ENCODE peak calls at places on chromosomes 2 and 18, in eight cellular contexts. P, I, R, W, N, X, L and M are unnamed samples.

GRCh38 chr2:6877402-6878305 is at the start of gene RSAD2:
- DNase-seq in L (peak), P (peak), W (peak), I (no peak), X (no peak), R (peak), N (peak), M (peak)

GRCh38 chr2:28608061-28608828 is 112.4 kb downstream of the PLB1 start:
- DNase-seq in I (peak), P (no peak), X (no peak), L (no peak), N (peak), R (no peak), W (no peak), M (no peak)

GRCh38 chr2:238449909-238450417 is 23.2 kb downstream of the ASB1 start:
- DNase-seq in R (no peak), I (peak), P (peak), L (peak), X (no peak), N (peak), W (no peak), M (peak)

GRCh38 chr2:239539776-239540100 is 138.9 kb upstream of the HDAC4 start:
- DNase-seq in P (no peak), L (no peak), W (no peak), I (no peak), X (no peak), N (no peak), R (no peak), M (no peak)

GRCh38 chr2:46848446-46848845 is 67.2 kb downstream of the MCFD2 start:
- DNase-seq in I (no peak), N (no peak), L (no peak), P (peak), R (peak), X (no peak), W (no peak), M (peak)

GRCh38 chr18:56374005-56374655 is 264.3 kb downstream of the TXNL1 start:
- DNase-seq in R (peak), L (peak), P (no peak), N (no peak), I (no peak), W (peak), X (no peak), M (peak)

GRCh38 chr2:206211657-206212255 is 52.1 kb downstream of the EEF1B2 start:
- DNase-seq in P (peak), I (no peak), X (peak), W (peak), R (peak), L (peak), N (peak), M (peak)

GRCh38 chr2:117832905-117833613 is 18.6 kb downstream of the DDX18 start:
- DNase-seq in X (no peak), P (peak), W (peak), R (peak), L (peak), I (no peak), N (peak), M (peak)

GRCh38 chr2:236499691-236500573 is 69.7 kb upstream of the ACKR3 start:
- DNase-seq in N (no peak), W (no peak), X (no peak), P (peak), R (peak), I (no peak), L (no peak), M (peak)

GRCh38 chr2:3464401-3465005 is 54.8 kb downstream of the ADI1 start:
- DNase-seq in P (no peak), R (no peak), N (no peak), L (no peak), W (no peak), I (no peak), X (no peak), M (no peak)

GRCh38 chr2:7539760-7540159 is 622.5 kb downstream of the RNF144A start:
- DNase-seq in L (no peak), N (no peak), X (no peak), W (no peak), R (peak), P (peak), I (no peak), M (no peak)

GRCh38 chr2:56130463-56131070 is 53.2 kb upstream of the CCDC85A start:
- DNase-seq in R (peak), X (no peak), P (peak), W (peak), I (no peak), L (peak), N (peak), M (peak)

GRCh38 chr18:79679552-79680099 is at the start of gene CTDP1:
- DNase-seq in P (peak), N (peak), R (peak), W (peak), X (peak), I (peak), L (peak), M (peak)

GRCh38 chr18:13797157-13797611 is 26.8 kb upstream of the MC5R start:
- DNase-seq in L (no peak), N (no peak), W (peak), P (peak), X (peak), R (peak), I (no peak), M (peak)

GRCh38 chr18:56756971-56757370 is 105.8 kb downstream of the WDR7 start:
- DNase-seq in L (no peak), R (no peak), W (no peak), I (no peak), N (peak), X (no peak), P (no peak), M (no peak)

GRCh38 chr2:138997849-138998517 is 217.8 kb upstream of the NXPH2 start:
- DNase-seq in L (no peak), P (no peak), X (peak), W (peak), N (peak), I (no peak), R (peak), M (peak)

GRCh38 chr2:37189452-37190153 is 1.1 kb upstream of the SULT6B1 start:
- DNase-seq in R (peak), L (peak), W (peak), P (peak), X (peak), N (peak), I (no peak), M (peak)

GRCh38 chr2:19785867-19786266 is 115.9 kb downstream of the TTC32 start:
- DNase-seq in X (no peak), P (no peak), I (no peak), N (no peak), R (no peak), L (no peak), W (no peak), M (no peak)

GRCh38 chr2:16525265-16525887 is 140.3 kb downstream of the CYRIA start:
- DNase-seq in R (no peak), P (no peak), I (no peak), X (no peak), N (peak), W (peak), L (no peak), M (no peak)

GRCh38 chr2:106085441-106085911 is 108.6 kb downstream of the UXS1 start:
- DNase-seq in X (no peak), P (peak), R (peak), N (peak), L (peak), W (peak), I (no peak), M (peak)

GRCh38 chr2:225177098-225177497 is 134.8 kb upstream of the DOCK10 start:
- DNase-seq in X (peak), N (peak), R (peak), P (peak), L (peak), I (no peak), W (peak), M (peak)

GRCh38 chr2:130150181-130151144 is 5.6 kb upstream of the CCDC74B start:
- DNase-seq in L (no peak), X (no peak), W (no peak), N (no peak), I (no peak), R (no peak), P (no peak), M (no peak)

GRCh38 chr18:27184115-27185024 is 738 bp downstream of the CHST9 start:
- DNase-seq in I (no peak), R (no peak), X (no peak), W (peak), N (no peak), P (no peak), L (no peak), M (no peak)

GRCh38 chr18:8744656-8745055 is 39.3 kb downstream of the MTCL1 start:
- DNase-seq in W (no peak), R (no peak), L (peak), N (no peak), I (no peak), P (no peak), X (no peak), M (no peak)

GRCh38 chr18:55877321-55877720 is 289.3 kb upstream of the TCF4 start:
- DNase-seq in W (no peak), P (no peak), L (no peak), I (no peak), R (peak), X (no peak), N (no peak), M (no peak)

GRCh38 chr2:229563388-229563787 is 151.0 kb downstream of the DNER start:
- DNase-seq in R (no peak), X (no peak), N (no peak), L (no peak), P (no peak), I (no peak), W (no peak), M (no peak)

GRCh38 chr2:69639246-69639645 is 4.3 kb downstream of the AAK1 start:
- DNase-seq in I (no peak), R (no peak), W (no peak), L (no peak), X (no peak), P (no peak), N (no peak), M (no peak)

GRCh38 chr2:147945660-147946059 is 74.9 kb downstream of the ORC4 start:
- DNase-seq in R (peak), N (peak), X (peak), I (no peak), W (no peak), P (no peak), L (peak), M (peak)

GRCh38 chr2:120669121-120669952 is 66.3 kb upstream of the GLI2 start:
- DNase-seq in I (no peak), W (no peak), N (peak), X (peak), L (peak), P (peak), R (peak), M (peak)
- TF ChIP-seq CTCF in I (peak), W (no peak), N (peak), X (peak), L (peak), P (peak), R (peak), M (peak)

GRCh38 chr18:49044898-49045297 is 94.1 kb upstream of the SMAD7 start:
- DNase-seq in I (no peak), L (no peak), W (no peak), X (no peak), R (no peak), P (no peak), N (no peak), M (no peak)

GRCh38 chr18:49045585-49045984 is 94.8 kb upstream of the SMAD7 start:
- DNase-seq in I (no peak), L (no peak), R (no peak), X (no peak), W (no peak), P (no peak), N (no peak), M (no peak)

GRCh38 chr18:49046125-49046524 is 95.4 kb upstream of the SMAD7 start:
- DNase-seq in I (no peak), P (no peak), L (no peak), W (no peak), X (no peak), R (no peak), N (no peak), M (no peak)

GRCh38 chr18:49038423-49038822 is 87.7 kb upstream of the SMAD7 start:
- DNase-seq in L (no peak), R (no peak), W (no peak), X (no peak), I (no peak), P (no peak), N (no peak), M (no peak)

DNA sequence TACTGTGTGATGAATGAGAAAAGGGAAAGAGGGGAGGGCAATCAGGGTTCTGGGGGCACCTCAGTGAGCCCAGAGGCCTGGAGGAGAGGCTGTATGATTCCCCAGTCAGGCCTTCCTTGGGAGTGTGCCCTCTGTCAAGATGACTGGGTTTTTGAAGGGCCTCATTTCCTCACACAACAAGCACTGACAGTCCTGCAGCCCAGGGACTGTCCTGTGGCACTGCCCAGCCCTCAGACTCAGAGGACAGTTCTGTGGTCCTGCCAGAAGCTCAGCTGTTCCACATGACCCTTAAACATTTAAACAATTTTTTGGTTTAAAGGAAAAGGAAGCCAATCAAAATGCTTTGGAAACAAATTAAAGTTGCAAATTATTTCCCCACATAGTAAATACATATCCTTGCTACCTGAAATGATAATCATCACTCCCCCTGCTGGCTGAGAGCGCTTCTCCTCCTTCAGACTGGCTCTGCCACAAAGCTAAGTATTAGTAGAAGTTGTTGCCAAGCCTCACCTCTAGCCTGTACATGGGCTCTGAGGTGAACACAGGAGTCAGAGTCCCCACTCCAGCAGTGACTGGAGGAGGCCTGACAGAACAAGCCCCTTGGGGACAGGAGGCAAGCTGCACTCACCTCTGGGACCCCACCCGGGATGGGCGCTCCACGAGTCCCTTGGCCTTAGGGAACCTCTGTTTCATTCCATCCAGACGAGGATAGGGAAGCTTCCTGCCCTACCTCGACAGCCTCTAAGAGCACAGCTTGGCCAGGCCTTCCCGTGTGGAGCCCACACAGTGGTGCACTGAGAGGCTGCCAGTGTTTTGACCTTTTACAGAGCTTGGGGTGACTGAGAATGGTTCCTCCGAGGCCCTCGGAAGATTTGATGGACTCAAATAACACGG is 91.2 kb upstream of the SMAD7 start:
- DNase-seq in N (peak), L (peak), R (peak), W (peak), I (peak), P (peak), X (no peak), M (peak)
- TF ChIP-seq CTCF in N (peak), L (peak), R (peak), W (peak), I (peak), P (peak), X (peak), M (peak)

GRCh38 chr18:46260879-46261143 is 156.6 kb downstream of the HAUS1 start:
- DNase-seq in L (peak), W (no peak), X (no peak), I (no peak), P (no peak), N (no peak), R (peak), M (peak)
- TF ChIP-seq CTCF in L (no peak), W (no peak), X (no peak), I (no peak), P (no peak), N (no peak), R (no peak), M (no peak)

GRCh38 chr2:196242131-196242620 is 70.8 kb upstream of the STK17B start:
- DNase-seq in N (peak), R (peak), L (peak), P (no peak), W (peak), I (peak), X (no peak), M (peak)

GRCh38 chr2:196244516-196244915 is 73.1 kb upstream of the STK17B start:
- DNase-seq in P (peak), I (no peak), X (no peak), W (no peak), L (no peak), N (no peak), R (no peak), M (peak)

GRCh38 chr2:196241175-196241574 is 69.8 kb upstream of the STK17B start:
- DNase-seq in W (no peak), I (no peak), X (no peak), P (no peak), R (no peak), L (no peak), N (no peak), M (no peak)

GRCh38 chr2:196238836-196239380 is 67.5 kb upstream of the STK17B start:
- DNase-seq in N (peak), R (peak), L (peak), P (peak), X (no peak), I (no peak), W (no peak), M (peak)

DNA sequence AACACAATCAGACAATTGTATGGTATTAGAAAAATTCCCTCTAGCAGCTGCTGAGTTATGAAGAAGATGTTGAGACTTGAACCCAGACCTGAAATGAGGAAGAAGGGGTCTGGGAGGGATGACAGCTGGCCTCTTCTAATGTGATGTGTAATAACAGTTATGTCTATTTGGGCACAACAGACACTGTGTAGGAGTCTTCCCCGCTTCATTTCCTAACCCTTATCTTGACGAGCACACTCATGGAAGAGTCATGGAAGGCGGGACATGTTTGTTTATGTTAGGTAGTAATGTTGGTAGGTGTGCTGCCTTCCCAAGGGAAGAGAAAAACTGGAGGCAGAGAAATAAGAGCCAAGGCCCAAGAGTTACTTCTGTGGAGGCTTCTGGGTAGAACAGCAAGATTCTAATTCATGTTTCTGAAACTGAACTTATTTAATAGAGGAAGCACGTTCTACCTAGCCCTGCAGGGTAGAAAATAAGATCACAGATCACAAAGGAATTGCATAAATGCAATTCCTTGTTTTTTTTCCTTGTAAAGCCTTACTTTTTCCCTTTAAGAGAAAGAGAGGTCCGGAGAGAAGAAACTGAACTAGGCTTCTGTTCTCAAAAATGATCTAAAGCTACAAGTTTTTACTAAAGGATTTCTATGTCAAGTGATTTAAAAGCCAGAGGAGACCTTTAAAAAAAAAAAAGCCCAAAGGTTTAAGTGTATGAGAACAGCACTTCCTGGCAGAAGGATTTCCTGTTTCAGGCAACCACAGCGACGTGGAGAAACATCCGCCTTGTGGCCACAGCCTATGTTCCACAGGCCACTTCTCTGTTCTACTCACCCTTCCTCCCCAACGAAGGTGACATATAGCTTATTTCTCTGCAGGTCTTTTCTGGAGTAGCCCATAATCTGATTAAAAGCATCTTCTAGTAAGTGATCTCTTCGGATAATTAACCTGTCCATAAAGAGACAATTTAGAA is 68.5 kb upstream of the STK17B start:
- DNase-seq in L (peak), P (peak), I (peak), W (peak), N (peak), X (no peak), R (peak), M (peak)
- TF ChIP-seq CTCF in L (no peak), P (no peak), I (peak), W (no peak), N (peak), X (no peak), R (peak), M (no peak)

DNA sequence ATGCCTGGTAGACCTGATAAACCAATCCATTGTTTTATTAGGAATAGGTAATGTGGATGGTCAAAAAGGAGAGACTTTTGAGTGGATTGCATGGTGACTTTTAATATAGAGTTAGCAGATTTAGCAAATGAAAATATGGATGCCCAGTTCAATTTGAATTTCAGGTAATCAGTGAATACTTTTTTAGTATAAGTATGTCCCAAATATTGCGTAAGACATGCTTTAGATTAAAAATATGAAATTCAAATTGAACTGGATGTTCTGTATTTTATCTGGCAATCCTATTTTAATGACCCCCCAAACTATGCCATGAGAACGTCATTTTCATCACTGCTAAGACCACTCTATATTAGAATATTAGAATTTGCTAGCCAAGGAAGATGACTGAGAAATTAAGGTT is 30.3 kb upstream of the TNP1 start:
- DNase-seq in I (no peak), R (no peak), N (no peak), P (no peak), W (no peak), X (no peak), L (no peak), M (no peak)
- TF ChIP-seq CTCF in I (no peak), R (no peak), N (no peak), P (no peak), W (no peak), X (no peak), L (no peak), M (no peak)

GRCh38 chr2:33671198-33671597 is 72.1 kb upstream of the FAM98A start:
- DNase-seq in X (no peak), N (no peak), P (no peak), W (no peak), I (no peak), R (no peak), L (no peak), M (no peak)

GRCh38 chr2:33670392-33670937 is 71.4 kb upstream of the FAM98A start:
- DNase-seq in R (no peak), N (no peak), I (no peak), L (no peak), P (no peak), W (no peak), X (no peak), M (no peak)

GRCh38 chr2:33672896-33673295 is 73.8 kb upstream of the FAM98A start:
- DNase-seq in L (no peak), N (no peak), R (no peak), P (no peak), X (no peak), I (no peak), W (no peak), M (no peak)

GRCh38 chr2:33672389-33672788 is 73.3 kb upstream of the FAM98A start:
- DNase-seq in P (no peak), L (no peak), W (no peak), X (no peak), R (no peak), I (no peak), N (no peak), M (no peak)

GRCh38 chr2:33673937-33674336 is 74.8 kb upstream of the FAM98A start:
- DNase-seq in P (peak), R (peak), W (no peak), N (peak), I (no peak), X (no peak), L (peak), M (peak)
- TF ChIP-seq CTCF in P (peak), R (peak), W (peak), N (no peak), I (peak), X (peak), L (peak), M (peak)

GRCh38 chr2:120833127-120833675 is 97.5 kb downstream of the GLI2 start:
- DNase-seq in I (no peak), R (no peak), X (no peak), L (no peak), W (no peak), P (no peak), N (no peak), M (no peak)
- TF ChIP-seq CTCF in I (no peak), R (no peak), X (no peak), L (no peak), W (no peak), P (no peak), N (peak), M (no peak)